ENCODE peak calls at places on chromosomes 3 and 15, in nine cellular contexts. M is OCI-LY7; U is prostate gland; E is IMR-90; R is body of pancreas; I is HCT116; B is CD8-positive, alpha-beta T cell; Y is neuronal stem cell; P is GM12878. W is an unnamed sample. For H3K36me3, the result is how much of the 10 kb centered on the place peaks cover.

GRCh38 chr15:60656041-60656440 is 177.1 kb upstream of the ICE2 start:
- DNase-seq in M (no peak), U (no peak), E (no peak), R (no peak), I (no peak), B (no peak), Y (no peak), P (no peak), W (no peak)

GRCh38 chr3:51773529-51773928 is 5.5 kb downstream of the IQCF6 start:
- DNase-seq in M (no peak), U (no peak), E (no peak), R (no peak), I (no peak), B (no peak), Y (no peak), P (no peak), W (no peak)

GRCh38 chr3:71152892-71153265 is 430.6 kb downstream of the FOXP1 start:
- DNase-seq in M (no peak), U (no peak), E (no peak), R (no peak), I (no peak), B (no peak), Y (no peak), P (no peak), W (no peak)

GRCh38 chr3:168085491-168086119 is 10.1 kb downstream of the GOLIM4 start:
- DNase-seq in M (peak), U (no peak), E (no peak), R (no peak), I (no peak), B (no peak), Y (no peak), P (peak), W (no peak)

GRCh38 chr3:195123196-195123805 is 147.7 kb downstream of the XXYLT1 start:
- DNase-seq in M (no peak), U (no peak), E (peak), R (no peak), I (no peak), B (no peak), Y (no peak), P (no peak), W (no peak)

GRCh38 chr3:115325539-115325938 is 178.5 kb upstream of the ZBTB20 start:
- DNase-seq in M (peak), U (no peak), E (peak), R (peak), I (no peak), B (no peak), Y (peak), P (no peak), W (no peak)

GRCh38 chr3:71543371-71544016 is 40.0 kb downstream of the FOXP1 start:
- DNase-seq in M (peak), U (no peak), E (no peak), R (no peak), I (no peak), B (no peak), Y (no peak), P (no peak), W (no peak)

GRCh38 chr15:65396283-65396964 is 18.6 kb upstream of the IGDCC3 start:
- DNase-seq in M (no peak), U (no peak), E (no peak), R (no peak), I (no peak), B (no peak), Y (no peak), P (no peak), W (no peak)

GRCh38 chr3:8865697-8866096 is 96.3 kb upstream of the OXTR start:
- DNase-seq in M (no peak), U (no peak), E (no peak), R (no peak), I (no peak), B (no peak), Y (no peak), P (no peak), W (no peak)

GRCh38 chr3:110932515-110933095 is 139.0 kb upstream of the NECTIN3 start:
- DNase-seq in M (no peak), U (no peak), E (peak), R (no peak), I (no peak), B (no peak), Y (no peak), P (no peak), W (no peak)

GRCh38 chr3:137760341-137761098 is 3.6 kb upstream of the SOX14 start:
- DNase-seq in M (no peak), U (no peak), E (no peak), R (no peak), I (no peak), B (no peak), Y (no peak), P (no peak), W (no peak)

GRCh38 chr3:170765419-170766078 is 104.4 kb downstream of the RPL22L1 start:
- DNase-seq in M (no peak), U (no peak), E (no peak), R (no peak), I (no peak), B (no peak), Y (no peak), P (no peak), W (no peak)

GRCh38 chr3:133209871-133210550 is 171.8 kb downstream of the TMEM108 start:
- DNase-seq in M (no peak), U (no peak), E (peak), R (no peak), I (no peak), B (no peak), Y (no peak), P (peak), W (no peak)

GRCh38 chr3:186107148-186108105 is 1.5 kb downstream of the ETV5 start:
- DNase-seq in M (peak), U (peak), E (peak), R (peak), I (peak), B (no peak), Y (peak), P (no peak), W (no peak)

GRCh38 chr3:162610261-162610660 is 1113.7 kb downstream of the OTOL1 start:
- DNase-seq in M (no peak), U (no peak), E (no peak), R (no peak), I (no peak), B (no peak), Y (no peak), P (no peak), W (no peak)

GRCh38 chr15:61275451-61275850 is 46.3 kb upstream of the RORA start:
- DNase-seq in M (no peak), U (no peak), E (no peak), R (no peak), I (no peak), B (no peak), Y (no peak), P (no peak), W (no peak)

GRCh38 chr3:187744169-187745151 is 808 bp downstream of the BCL6 start:
- DNase-seq in M (peak), U (peak), E (peak), R (peak), I (no peak), B (peak), Y (no peak), P (no peak), W (peak)

GRCh38 chr3:192802957-192803899 is 75.9 kb upstream of the FGF12 start:
- DNase-seq in M (peak), U (no peak), E (peak), R (no peak), I (peak), B (no peak), Y (peak), P (no peak), W (no peak)

GRCh38 chr3:89859738-89860137 is 752.3 kb downstream of the EPHA3 start:
- DNase-seq in M (no peak), U (no peak), E (no peak), R (no peak), I (no peak), B (no peak), Y (no peak), P (no peak), W (no peak)

GRCh38 chr3:178076718-178077117 is 459.5 kb upstream of the KCNMB2 start:
- DNase-seq in M (no peak), U (no peak), E (no peak), R (no peak), I (no peak), B (no peak), Y (no peak), P (no peak), W (no peak)

GRCh38 chr3:10419637-10420232 is 85.7 kb downstream of the ATP2B2 start:
- DNase-seq in M (peak), U (no peak), E (peak), R (no peak), I (no peak), B (no peak), Y (no peak), P (no peak), W (peak)

GRCh38 chr3:127029521-127030327 is 46.8 kb downstream of the PLXNA1 start:
- DNase-seq in M (no peak), U (no peak), E (no peak), R (no peak), I (no peak), B (no peak), Y (no peak), P (no peak), W (no peak)

GRCh38 chr3:23159929-23160328 is 43.2 kb upstream of the UBE2E2 start:
- DNase-seq in M (no peak), U (no peak), E (peak), R (no peak), I (no peak), B (no peak), Y (no peak), P (no peak), W (no peak)

GRCh38 chr3:150055332-150055731 is 84.6 kb upstream of the PFN2 start:
- DNase-seq in M (no peak), U (no peak), E (no peak), R (peak), I (no peak), B (no peak), Y (no peak), P (no peak), W (no peak)

GRCh38 chr3:72350761-72351505 is 497.3 kb downstream of the SHQ1 start:
- DNase-seq in M (no peak), U (no peak), E (no peak), R (no peak), I (no peak), B (no peak), Y (no peak), P (no peak), W (no peak)

GRCh38 chr3:155805204-155805801 is 775 bp downstream of the C3orf33 start:
- DNase-seq in M (no peak), U (no peak), E (no peak), R (peak), I (peak), B (no peak), Y (no peak), P (no peak), W (peak)

GRCh38 chr3:177498037-177498857 is 301.0 kb upstream of the TBL1XR1 start:
- DNase-seq in M (no peak), U (no peak), E (peak), R (peak), I (no peak), B (no peak), Y (no peak), P (no peak), W (no peak)

GRCh38 chr15:78317145-78317836 is 17.9 kb upstream of the SKIC8 start:
- DNase-seq in M (peak), U (no peak), E (no peak), R (no peak), I (no peak), B (no peak), Y (no peak), P (no peak), W (no peak)

GRCh38 chr3:123749716-123750115 is 134.4 kb downstream of the MYLK start:
- DNase-seq in M (no peak), U (no peak), E (peak), R (no peak), I (no peak), B (no peak), Y (no peak), P (no peak), W (no peak)

GRCh38 chr3:112132975-112133448 is at the start of gene GCSAM:
- DNase-seq in M (peak), U (peak), E (no peak), R (peak), I (no peak), B (peak), Y (no peak), P (peak), W (peak)

GRCh38 chr3:173890091-173890490 is 492.5 kb downstream of the NLGN1 start:
- DNase-seq in M (no peak), U (no peak), E (no peak), R (no peak), I (no peak), B (no peak), Y (no peak), P (no peak), W (no peak)

GRCh38 chr15:74330861-74331408 is 36.5 kb downstream of the CYP11A1 start:
- DNase-seq in M (no peak), U (no peak), E (no peak), R (no peak), I (no peak), B (no peak), Y (no peak), P (no peak), W (no peak)

GRCh38 chr3:113634782-113635474 is 61.5 kb downstream of the USF3 start:
- DNase-seq in M (no peak), U (no peak), E (no peak), R (no peak), I (no peak), B (no peak), Y (no peak), P (no peak), W (no peak)

GRCh38 chr3:49131576-49131975 is 1.3 kb downstream of the LAMB2 start:
- DNase-seq in M (no peak), U (no peak), E (no peak), R (no peak), I (no peak), B (no peak), Y (no peak), P (no peak), W (no peak)

GRCh38 chr3:125512135-125512920 is 7.7 kb downstream of the SNX4 start:
- DNase-seq in M (no peak), U (no peak), E (peak), R (no peak), I (peak), B (no peak), Y (no peak), P (peak), W (no peak)

GRCh38 chr3:129552287-129553050 is 9.5 kb downstream of the H1-8 start:
- DNase-seq in M (no peak), U (no peak), E (no peak), R (no peak), I (no peak), B (no peak), Y (no peak), P (no peak), W (no peak)

GRCh38 chr3:113825090-113825489 is 13.5 kb upstream of the GRAMD1C start:
- DNase-seq in M (peak), U (no peak), E (peak), R (no peak), I (no peak), B (no peak), Y (no peak), P (peak), W (no peak)

GRCh38 chr3:36972163-36972562 is 20.8 kb downstream of the EPM2AIP1 start:
- DNase-seq in M (no peak), U (no peak), E (no peak), R (no peak), I (no peak), B (no peak), Y (no peak), P (no peak), W (no peak)

GRCh38 chr3:36965440-36965839 is 20.6 kb upstream of the TRANK1 start:
- DNase-seq in M (no peak), U (peak), E (no peak), R (no peak), I (no peak), B (no peak), Y (no peak), P (no peak), W (no peak)

GRCh38 chr3:36973141-36973540 is 19.8 kb downstream of the EPM2AIP1 start:
- DNase-seq in M (no peak), U (no peak), E (no peak), R (no peak), I (no peak), B (no peak), Y (no peak), P (no peak), W (no peak)

GRCh38 chr3:36969085-36969484 is 23.8 kb downstream of the EPM2AIP1 start:
- DNase-seq in M (no peak), U (no peak), E (no peak), R (no peak), I (no peak), B (no peak), Y (no peak), P (no peak), W (no peak)

DNA sequence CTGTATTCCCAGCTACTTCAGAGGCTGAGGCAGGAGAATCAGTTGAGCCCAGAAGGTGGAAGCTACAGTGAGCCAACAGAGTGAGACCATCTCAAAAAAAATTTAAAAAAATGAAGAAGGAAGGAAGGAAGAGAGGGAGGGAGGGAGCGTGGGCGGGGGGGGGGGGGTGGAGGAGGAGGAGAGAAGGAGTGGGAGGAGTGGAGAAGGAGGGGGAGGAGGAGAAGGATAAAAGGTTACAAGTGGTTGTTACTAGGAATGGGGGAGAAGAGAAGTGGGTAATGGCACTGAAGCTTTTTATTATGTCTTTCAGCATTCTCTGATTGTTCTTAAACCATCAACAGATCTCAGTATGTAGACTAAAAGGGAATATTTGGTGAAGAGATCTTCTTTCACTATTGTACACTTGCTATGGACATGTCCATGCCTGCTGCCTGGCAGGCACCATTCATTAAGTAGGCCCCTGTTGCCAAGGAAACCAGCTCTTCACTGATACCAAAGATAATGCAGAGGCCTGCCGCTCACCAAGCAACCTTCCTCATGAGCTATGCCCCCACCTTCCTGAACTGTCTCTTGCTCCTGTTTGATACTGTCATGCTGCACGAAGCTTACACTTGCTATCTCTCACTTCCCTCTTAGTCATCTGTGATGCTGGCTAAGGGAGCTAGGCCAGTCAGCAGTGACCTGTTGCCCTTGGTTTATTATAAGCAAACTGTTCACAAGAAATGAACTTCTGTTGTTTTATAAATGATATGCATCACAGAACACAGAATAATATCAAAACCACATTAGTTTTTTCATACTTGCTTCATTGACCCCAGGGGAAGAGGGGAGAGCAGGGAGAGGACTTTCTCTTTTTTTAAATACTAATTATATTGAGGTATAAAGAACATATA is 23.1 kb downstream of the EPM2AIP1 start:
- DNase-seq in M (peak), U (peak), E (peak), R (peak), I (no peak), B (peak), Y (peak), P (peak), W (no peak)
- H3K27ac ChIP-seq in M (peak), U (no peak), E (peak), R (no peak), I (no peak), B (no peak), Y (peak), P (peak), W (no peak)

GRCh38 chr15:76338555-76339301 is 2.2 kb downstream of the ISL2 start:
- DNase-seq in M (peak), U (no peak), E (no peak), R (no peak), I (no peak), B (no peak), Y (no peak), P (no peak), W (no peak)
- H3K4me3 ChIP-seq in M (peak), U (peak), E (peak), R (no peak), I (no peak), B (no peak), Y (no peak), P (peak), W (no peak)

DNA sequence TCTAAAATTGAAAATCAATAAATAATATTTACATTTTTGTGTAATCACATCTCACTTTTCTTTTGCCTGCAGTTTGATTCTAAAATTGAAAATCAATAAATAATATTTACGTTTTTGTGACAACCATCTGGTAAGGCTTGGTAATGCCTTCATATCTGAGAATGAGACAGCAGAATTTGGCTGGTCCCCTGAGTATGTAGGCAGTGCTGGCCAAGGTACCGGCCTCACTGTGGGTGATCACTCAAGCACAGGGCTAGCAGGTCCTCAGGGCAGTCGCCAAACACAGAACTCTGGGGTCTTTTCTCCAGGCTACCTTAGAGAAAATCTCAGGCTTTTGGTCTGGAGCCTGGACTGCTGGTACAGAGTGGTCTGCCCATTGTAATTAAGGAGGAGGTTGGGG is 26.2 kb downstream of the RTP3 start:
- DNase-seq in M (no peak), U (no peak), E (no peak), R (no peak), I (no peak), B (no peak), Y (no peak), P (no peak), W (no peak)
- H3K36me3 ChIP-seq in M (under half), U (under half), E (under half), R (under half), I (under half), B (under half), Y (under half), P (under half), W (under half)

DNA sequence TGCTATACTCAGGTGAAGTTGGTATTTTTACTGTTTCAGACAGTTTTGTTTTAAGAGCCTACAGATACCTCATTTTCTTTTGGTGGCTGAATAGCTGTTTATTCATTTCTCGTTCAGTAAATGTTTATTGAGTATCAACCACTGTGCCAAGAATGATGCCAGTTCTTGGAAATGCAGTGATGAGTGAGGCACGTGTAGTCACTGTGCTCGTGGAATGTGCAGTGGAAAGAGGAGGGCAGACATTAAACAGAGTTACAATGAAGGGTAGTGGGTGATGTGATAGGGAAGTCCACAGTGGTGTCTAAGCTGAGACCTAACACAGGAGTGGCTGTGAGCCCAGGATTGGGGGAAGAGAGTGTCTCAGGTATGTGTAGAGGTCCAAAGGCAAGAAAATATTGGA is 73.7 kb downstream of the ARHGEF26 start:
- DNase-seq in M (no peak), U (no peak), E (peak), R (no peak), I (no peak), B (no peak), Y (no peak), P (no peak), W (no peak)
- H3K27ac ChIP-seq in M (no peak), U (no peak), E (no peak), R (no peak), I (no peak), B (no peak), Y (no peak), P (no peak), W (no peak)

GRCh38 chr15:76345269-76345879 is 8.8 kb downstream of the ISL2 start:
- DNase-seq in M (no peak), U (no peak), E (no peak), R (no peak), I (no peak), B (no peak), Y (no peak), P (no peak), W (no peak)

GRCh38 chr15:76347507-76348055 is 11.0 kb downstream of the ISL2 start:
- DNase-seq in M (no peak), U (no peak), E (no peak), R (no peak), I (no peak), B (no peak), Y (no peak), P (no peak), W (no peak)

GRCh38 chr15:76349301-76350070 is 12.9 kb downstream of the ISL2 start:
- DNase-seq in M (no peak), U (no peak), E (peak), R (no peak), I (no peak), B (no peak), Y (no peak), P (no peak), W (no peak)

GRCh38 chr15:76345880-76346665 is 9.5 kb downstream of the ISL2 start:
- DNase-seq in M (no peak), U (no peak), E (no peak), R (peak), I (no peak), B (no peak), Y (no peak), P (no peak), W (no peak)

GRCh38 chr15:76346666-76347506 is 10.3 kb downstream of the ISL2 start:
- DNase-seq in M (no peak), U (no peak), E (peak), R (no peak), I (no peak), B (no peak), Y (no peak), P (no peak), W (no peak)
- H3K4me3 ChIP-seq in M (no peak), U (peak), E (peak), R (peak), I (peak), B (peak), Y (peak), P (peak), W (peak)